ENCODE peak calls at places on chromosomes 16 and 17, in nine cellular contexts. E, M, B, T, I, L, U, W and S are unnamed samples.

GRCh38 chr16:52470601-52471000 is 76.3 kb downstream of the TOX3 start:
- DNase-seq in E (no peak), M (no peak), B (no peak), T (no peak), I (no peak), L (no peak), U (no peak), W (no peak), S (no peak)

GRCh38 chr16:88686062-88686438 is 257 bp downstream of the SNAI3 start:
- DNase-seq in E (peak; percentile 75), M (no peak), B (no peak), T (no peak), I (peak; percentile 65), L (peak; percentile 77), U (peak; percentile 26), W (no peak), S (no peak)

GRCh38 chr16:24178496-24178895 is 77.6 kb upstream of the CACNG3 start:
- DNase-seq in E (no peak), M (peak; percentile 47), B (no peak), T (no peak), I (no peak), L (no peak), U (no peak), W (no peak), S (no peak)

GRCh38 chr17:67477687-67478086 is 100.6 kb downstream of the PITPNC1 start:
- DNase-seq in E (peak; percentile 63), M (no peak), B (no peak), T (no peak), I (no peak), L (peak; percentile 70), U (peak; percentile 88), W (peak; percentile 76), S (peak; percentile 63)

GRCh38 chr17:48601528-48602430 is 3.0 kb downstream of the HOXB6 start:
- DNase-seq in E (no peak), M (no peak), B (no peak), T (no peak), I (no peak), L (peak; percentile 80), U (no peak), W (no peak), S (no peak)

GRCh38 chr17:64223283-64223682 is 39.8 kb downstream of the TEX2 start:
- DNase-seq in E (no peak), M (no peak), B (no peak), T (no peak), I (no peak), L (no peak), U (no peak), W (no peak), S (no peak)

GRCh38 chr17:15171433-15172047 is 93.6 kb downstream of the PMP22 start:
- DNase-seq in E (no peak), M (peak; percentile 82), B (peak; percentile 72), T (peak; percentile 27), I (peak; percentile 42), L (peak; percentile 63), U (peak; percentile 83), W (peak; percentile 47), S (no peak)

GRCh38 chr17:17416400-17417360 is 60.1 kb upstream of the MED9 start:
- DNase-seq in E (no peak), M (no peak), B (no peak), T (no peak), I (no peak), L (no peak), U (peak; percentile 93), W (peak; percentile 54), S (no peak)

GRCh38 chr17:2101448-2102257 is 46.8 kb downstream of the HIC1 start:
- DNase-seq in E (peak; percentile 62), M (no peak), B (peak; percentile 67), T (no peak), I (peak; percentile 96), L (peak; percentile 95), U (peak; percentile 94), W (peak; percentile 87), S (no peak)

GRCh38 chr17:18261146-18261515 is 669 bp downstream of the MIEF2 start:
- DNase-seq in E (peak; percentile 61), M (peak; percentile 66), B (peak; percentile 96), T (peak; percentile 66), I (peak; percentile 94), L (peak; percentile 81), U (peak; percentile 79), W (peak; percentile 73), S (no peak)

GRCh38 chr16:84465154-84465553 is 39.3 kb downstream of the MEAK7 start:
- DNase-seq in E (no peak), M (no peak), B (no peak), T (no peak), I (no peak), L (peak; percentile 28), U (no peak), W (no peak), S (no peak)

GRCh38 chr17:68355093-68355492 is 63.8 kb downstream of the ARSG start:
- DNase-seq in E (no peak), M (no peak), B (no peak), T (no peak), I (no peak), L (no peak), U (peak; percentile 53), W (no peak), S (no peak)

GRCh38 chr17:4657678-4658077 is 16.2 kb upstream of the ALOX15 start:
- DNase-seq in E (no peak), M (no peak), B (no peak), T (no peak), I (no peak), L (no peak), U (no peak), W (no peak), S (no peak)

GRCh38 chr16:88533381-88533831 is 36.8 kb upstream of the ZC3H18 start:
- DNase-seq in E (peak; percentile 51), M (no peak), B (peak; percentile 60), T (peak; percentile 74), I (no peak), L (no peak), U (peak; percentile 32), W (no peak), S (no peak)

GRCh38 chr17:37610971-37611370 is 1.8 kb upstream of the SYNRG start:
- DNase-seq in E (no peak), M (no peak), B (no peak), T (no peak), I (no peak), L (no peak), U (no peak), W (no peak), S (no peak)

GRCh38 chr17:51045616-51046526 is 74.8 kb downstream of the SPAG9 start:
- DNase-seq in E (no peak), M (peak; percentile 32), B (no peak), T (no peak), I (no peak), L (no peak), U (no peak), W (peak; percentile 35), S (no peak)

GRCh38 chr17:77790143-77790829 is 168.2 kb upstream of the TNRC6C start:
- DNase-seq in E (peak; percentile 35), M (no peak), B (peak; percentile 10), T (no peak), I (no peak), L (no peak), U (no peak), W (no peak), S (no peak)

GRCh38 chr17:77437017-77437416 is 296.2 kb downstream of the SEC14L1 start:
- DNase-seq in E (no peak), M (peak; percentile 95), B (no peak), T (peak; percentile 75), I (no peak), L (no peak), U (peak; percentile 35), W (no peak), S (no peak)

GRCh38 chr16:49809561-49809960 is 46.4 kb downstream of the ZNF423 start:
- DNase-seq in E (no peak), M (no peak), B (no peak), T (no peak), I (no peak), L (no peak), U (no peak), W (no peak), S (no peak)
- H3K4me1 ChIP-seq in E (no peaks in the 10 kb centered on the region), M (peaks cover 18% of the 10 kb centered on the region), B (peaks cover 47% of the 10 kb centered on the region), T (peaks cover 8% of the 10 kb centered on the region), I (no peaks in the 10 kb centered on the region), L (no peaks in the 10 kb centered on the region), U (no peaks in the 10 kb centered on the region), W (no peaks in the 10 kb centered on the region), S (no peaks in the 10 kb centered on the region)

GRCh38 chr17:6708357-6708961 is 4.7 kb downstream of the SLC13A5 start:
- DNase-seq in E (no peak), M (no peak), B (no peak), T (no peak), I (no peak), L (no peak), U (no peak), W (no peak), S (no peak)
- H3K4me1 ChIP-seq in E (no peaks in the 10 kb centered on the region), M (no peaks in the 10 kb centered on the region), B (no peaks in the 10 kb centered on the region), T (peaks cover 18% of the 10 kb centered on the region), I (no peaks in the 10 kb centered on the region), L (no peaks in the 10 kb centered on the region), U (no peaks in the 10 kb centered on the region), W (peaks cover 24% of the 10 kb centered on the region), S (peaks cover 23% of the 10 kb centered on the region)

GRCh38 chr17:72405662-72406230 is 284.9 kb downstream of the SOX9 start:
- DNase-seq in E (no peak), M (no peak), B (no peak), T (no peak), I (no peak), L (no peak), U (no peak), W (no peak), S (no peak)
- H3K4me1 ChIP-seq in E (no peaks in the 10 kb centered on the region), M (peaks cover 28% of the 10 kb centered on the region), B (no peaks in the 10 kb centered on the region), T (no peaks in the 10 kb centered on the region), I (peaks cover 56% of the 10 kb centered on the region), L (no peaks in the 10 kb centered on the region), U (peaks cover 44% of the 10 kb centered on the region), W (peaks cover 36% of the 10 kb centered on the region), S (peaks cover 25% of the 10 kb centered on the region)

GRCh38 chr17:47287068-47287467 is 33.4 kb downstream of the ITGB3 start:
- DNase-seq in E (no peak), M (no peak), B (no peak), T (no peak), I (no peak), L (no peak), U (no peak), W (no peak), S (no peak)

GRCh38 chr17:47287639-47288038 is 34.0 kb downstream of the ITGB3 start:
- DNase-seq in E (no peak), M (no peak), B (no peak), T (no peak), I (no peak), L (no peak), U (no peak), W (no peak), S (no peak)

GRCh38 chr17:47286198-47286914 is 32.7 kb downstream of the ITGB3 start:
- DNase-seq in E (no peak), M (no peak), B (no peak), T (no peak), I (no peak), L (peak; percentile 56), U (no peak), W (no peak), S (no peak)

GRCh38 chr17:47288531-47289116 is 35.0 kb downstream of the ITGB3 start:
- DNase-seq in E (no peak), M (no peak), B (no peak), T (no peak), I (no peak), L (no peak), U (no peak), W (no peak), S (no peak)

DNA sequence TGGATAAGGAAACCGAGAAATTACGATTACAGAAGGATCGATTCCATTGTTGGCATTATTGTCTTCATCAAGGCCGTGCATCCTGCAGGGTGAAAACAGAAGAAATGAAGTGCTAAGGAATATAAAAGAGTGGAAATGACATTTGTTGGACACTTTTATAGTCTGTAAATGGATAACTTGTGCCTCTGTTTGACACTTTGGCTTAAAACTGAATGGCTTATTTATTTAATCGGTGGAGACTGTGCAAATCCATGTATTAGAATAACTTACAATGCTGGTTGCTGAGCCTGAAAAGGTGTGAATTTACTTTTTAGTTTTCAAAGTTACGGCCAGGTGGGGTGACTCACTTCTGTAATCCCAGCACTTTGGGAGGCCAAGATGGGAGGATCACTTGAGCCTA is 31.4 kb downstream of the ITGB3 start:
- DNase-seq in E (no peak), M (no peak), B (no peak), T (no peak), I (no peak), L (no peak), U (no peak), W (no peak), S (no peak)
- H3K4me1 ChIP-seq in E (no peaks in the 10 kb centered on the region), M (peaks cover 25% of the 10 kb centered on the region), B (no peaks in the 10 kb centered on the region), T (peaks cover 2% of the 10 kb centered on the region), I (peaks cover 27% of the 10 kb centered on the region), L (peaks cover 3% of the 10 kb centered on the region), U (peaks cover 7% of the 10 kb centered on the region), W (peaks cover 19% of the 10 kb centered on the region), S (no peaks in the 10 kb centered on the region)